ENCODE peak calls at places on chromosomes 12 and 14, in nine cellular contexts. W, J, L, E, G, S, K, C and Z are unnamed samples.

GRCh38 chr12:123038486-123038885 is 58.0 kb downstream of the ARL6IP4 start:
- DNase-seq in E (no peak), G (no peak), J (no peak), K (peak; percentile 44), W (no peak), S (no peak), L (no peak), C (no peak), Z (no peak)

GRCh38 chr14:72812292-72812851 is 81.5 kb downstream of the DPF3 start:
- DNase-seq in K (peak; percentile 65), S (no peak), G (no peak), C (no peak), W (no peak), J (no peak), L (no peak), E (peak; percentile 50), Z (peak; percentile 95)

GRCh38 chr12:121773011-121773777 is 20.3 kb downstream of the RHOF start:
- DNase-seq in C (peak; percentile 87), K (peak; percentile 96), L (peak; percentile 75), W (peak; percentile 59), E (no peak), J (peak; percentile 72), S (peak; percentile 42), G (no peak), Z (peak; percentile 71)

GRCh38 chr14:37172024-37172869 is at the start of gene SLC25A21:
- DNase-seq in K (peak; percentile 92), G (no peak), E (peak; percentile 51), L (peak; percentile 84), J (peak; percentile 84), S (peak; percentile 82), W (no peak), C (no peak), Z (peak; percentile 84)

GRCh38 chr12:92737855-92738850 is 35.4 kb downstream of the PLEKHG7 start:
- DNase-seq in S (no peak), G (no peak), C (no peak), J (no peak), K (no peak), L (no peak), W (no peak), E (no peak), Z (no peak)

GRCh38 chr14:94885481-94886155 is 115.7 kb upstream of the GSC start:
- DNase-seq in L (no peak), G (no peak), J (no peak), S (no peak), C (no peak), K (no peak), E (no peak), W (no peak), Z (no peak)

GRCh38 chr12:31518680-31519227 is 72.2 kb downstream of the DENND5B start:
- DNase-seq in K (peak; percentile 71), J (peak; percentile 99), E (no peak), C (no peak), G (no peak), L (peak; percentile 100), S (peak; percentile 87), W (no peak), Z (no peak)

GRCh38 chr14:94480809-94481208 is 4.8 kb upstream of the SERPINA9 start:
- DNase-seq in S (no peak), K (no peak), E (no peak), C (no peak), W (no peak), J (peak; percentile 57), L (no peak), G (no peak), Z (no peak)

GRCh38 chr14:65098586-65098985 is 3.7 kb downstream of the MAX start:
- DNase-seq in S (no peak), K (no peak), C (peak; percentile 29), E (no peak), L (peak; percentile 35), J (peak; percentile 62), G (no peak), W (no peak), Z (no peak)

GRCh38 chr12:128694445-128694844 is 129.3 kb downstream of the SLC15A4 start:
- DNase-seq in S (no peak), K (peak; percentile 57), L (no peak), J (no peak), W (no peak), G (no peak), E (no peak), C (no peak), Z (no peak)